ENCODE peak calls at places on chromosomes 16 and 17, in four cellular contexts. S is EH, T is LoVo, Y is germinal center. P is an unnamed sample.

GRCh38 chr16:1743376-1744337 is 27.7 kb downstream of the NME3 start:
- DNase-seq in S (no peak), T (no peak), Y (no peak), P (no peak)

GRCh38 chr17:17018612-17019429 is 23.4 kb upstream of the MPRIP start:
- DNase-seq in S (no peak), T (peak; percentile 47), Y (no peak), P (peak; percentile 93)

GRCh38 chr16:50213939-50214519 is 52.3 kb upstream of the ADCY7 start:
- DNase-seq in S (peak; percentile 65), T (peak; percentile 57), Y (peak; percentile 45), P (peak; percentile 69)

GRCh38 chr17:52648995-52649394 is 490.5 kb upstream of the CA10 start:
- DNase-seq in S (no peak), T (peak; percentile 1), Y (no peak), P (peak; percentile 76)

GRCh38 chr16:49510676-49511305 is 137.2 kb downstream of the C16orf78 start:
- DNase-seq in S (no peak), T (no peak), Y (no peak), P (no peak)

GRCh38 chr17:79982986-79983385 is 52.7 kb downstream of the TBC1D16 start:
- DNase-seq in S (no peak), T (no peak), Y (no peak), P (peak; percentile 32)

GRCh38 chr16:8634991-8635736 is 13.7 kb downstream of the METTL22 start:
- DNase-seq in S (peak; percentile 8), T (no peak), Y (no peak), P (peak; percentile 15)

GRCh38 chr17:74529243-74529642 is 2.0 kb downstream of the CD300LB start:
- DNase-seq in S (no peak), T (no peak), Y (no peak), P (no peak)

GRCh38 chr16:51821527-51821926 is 670.5 kb upstream of the SALL1 start:
- DNase-seq in S (no peak), T (no peak), Y (no peak), P (no peak)

GRCh38 chr16:87806608-87807546 is 41.1 kb upstream of the KLHDC4 start:
- DNase-seq in S (peak; percentile 95), T (peak; percentile 85), Y (peak; percentile 87), P (peak; percentile 85)

GRCh38 chr16:48526958-48527331 is 83.0 kb downstream of the N4BP1 start:
- DNase-seq in S (no peak), T (no peak), Y (no peak), P (no peak)

GRCh38 chr17:81101614-81102306 is 63.5 kb upstream of the PVALEF start:
- DNase-seq in S (peak; percentile 76), T (peak; percentile 78), Y (peak; percentile 97), P (peak; percentile 94)

GRCh38 chr16:62077998-62078397 is 41.8 kb upstream of the CDH8 start:
- DNase-seq in S (no peak), T (no peak), Y (no peak), P (peak; percentile 38)

GRCh38 chr17:77385750-77386501 is 245.2 kb downstream of the SEC14L1 start:
- DNase-seq in S (peak; percentile 43), T (no peak), Y (no peak), P (no peak)

GRCh38 chr17:10499950-10500349 is 18.4 kb downstream of the MYH1 start:
- DNase-seq in S (no peak), T (no peak), Y (no peak), P (no peak)

GRCh38 chr17:10668771-10669170 is 11.7 kb upstream of the MYH3 start:
- DNase-seq in S (peak; percentile 96), T (no peak), Y (no peak), P (peak; percentile 35)

GRCh38 chr16:1030381-1030901 is 42.1 kb upstream of the SSTR5 start:
- DNase-seq in S (no peak), T (no peak), Y (no peak), P (no peak)

GRCh38 chr17:27352481-27353460 is 58.9 kb downstream of the WSB1 start:
- DNase-seq in S (no peak), T (peak; percentile 13), Y (no peak), P (no peak)

GRCh38 chr16:77987772-77988171 is 34.6 kb upstream of the CLEC3A start:
- DNase-seq in S (no peak), T (no peak), Y (no peak), P (no peak)

GRCh38 chr16:27244363-27244755 is 24.2 kb downstream of the NSMCE1 start:
- DNase-seq in S (no peak), T (no peak), Y (no peak), P (no peak)

GRCh38 chr16:50956637-50957036 is 194.4 kb downstream of the SALL1 start:
- DNase-seq in S (no peak), T (no peak), Y (no peak), P (no peak)

GRCh38 chr17:951388-952132 is 28.0 kb downstream of the NXN start:
- DNase-seq in S (peak; percentile 95), T (peak; percentile 57), Y (no peak), P (peak; percentile 93)

GRCh38 chr16:67248401-67249177 is at the start of gene SLC9A5:
- DNase-seq in S (peak; percentile 46), T (peak; percentile 34), Y (peak; percentile 62), P (peak; percentile 55)

GRCh38 chr16:77589071-77589755 is 133.1 kb upstream of the NUDT7 start:
- DNase-seq in S (no peak), T (no peak), Y (no peak), P (no peak)

GRCh38 chr16:19589771-19590302 is 34.3 kb downstream of the VPS35L start:
- DNase-seq in S (peak; percentile 63), T (no peak), Y (no peak), P (no peak)

GRCh38 chr16:9049241-9049640 is 42.2 kb upstream of the HAPSTR1 start:
- DNase-seq in S (peak; percentile 88), T (no peak), Y (no peak), P (no peak)

GRCh38 chr16:48609453-48610023 is 442 bp downstream of the N4BP1 start:
- DNase-seq in S (peak; percentile 69), T (peak; percentile 16), Y (no peak), P (peak; percentile 61)

GRCh38 chr17:79874329-79874981 is 35.2 kb upstream of the CBX4 start:
- DNase-seq in S (peak; percentile 32), T (peak; percentile 47), Y (peak; percentile 73), P (no peak)

GRCh38 chr16:51305337-51305736 is 154.3 kb upstream of the SALL1 start:
- DNase-seq in S (no peak), T (no peak), Y (no peak), P (no peak)

GRCh38 chr17:76948726-76949342 is 80.6 kb downstream of the MGAT5B start:
- DNase-seq in S (no peak), T (no peak), Y (no peak), P (no peak)

GRCh38 chr17:77408284-77408683 is 267.5 kb downstream of the SEC14L1 start:
- DNase-seq in S (no peak), T (no peak), Y (no peak), P (no peak)